ENCODE peak calls at places on chromosomes 16 and 17, in four cellular contexts. F is HCT116, K is mucosa of descending colon, O is heart right ventricle. T is an unnamed sample.

GRCh38 chr17:30173649-30174048 is 57.0 kb downstream of the NSRP1 start:
- ATAC-seq in K (no peak), O (no peak), F (no peak), T (no peak)

GRCh38 chr17:48240562-48241130 is 133.1 kb downstream of the SNX11 start:
- ATAC-seq in O (no peak), F (peak), K (no peak), T (no peak)

GRCh38 chr17:2875608-2876007 is 79.4 kb downstream of the RAP1GAP2 start:
- ATAC-seq in K (no peak), F (no peak), O (no peak), T (no peak)

GRCh38 chr16:72224260-72224768 is 52.4 kb upstream of the PMFBP1 start:
- ATAC-seq in K (peak), F (no peak), O (no peak), T (no peak)

GRCh38 chr17:28912281-28912937 is 9.5 kb upstream of the DHRS13 start:
- ATAC-seq in O (no peak), F (peak), K (peak), T (no peak)

GRCh38 chr16:3182608-3183444 is 5.2 kb upstream of the OR1F1 start:
- ATAC-seq in K (peak), F (peak), O (peak), T (no peak)

GRCh38 chr16:81527477-81528178 is 83.0 kb downstream of the CMIP start:
- ATAC-seq in F (no peak), K (no peak), O (no peak), T (no peak)

GRCh38 chr17:38507921-38508569 is 79.8 kb downstream of the ARHGAP23 start:
- ATAC-seq in F (no peak), O (no peak), K (no peak), T (no peak)

GRCh38 chr17:10775058-10775457 is 28.8 kb downstream of the TMEM238L start:
- ATAC-seq in O (no peak), K (peak), F (no peak), T (no peak)

GRCh38 chr17:66337268-66337667 is 34.9 kb downstream of the PRKCA start:
- ATAC-seq in O (no peak), K (no peak), F (no peak), T (no peak)

GRCh38 chr16:67760831-67761230 is 41.7 kb upstream of the GFOD2 start:
- ATAC-seq in K (peak), F (no peak), O (no peak), T (no peak)

GRCh38 chr17:17191346-17191792 is 14.8 kb downstream of the PLD6 start:
- ATAC-seq in F (peak), O (peak), K (peak), T (peak)

GRCh38 chr17:10046786-10047609 is 141.9 kb upstream of the RCVRN start:
- ATAC-seq in F (no peak), K (no peak), O (no peak), T (no peak)

GRCh38 chr16:4564661-4565267 is 8.6 kb downstream of the C16orf96 start:
- ATAC-seq in F (no peak), K (no peak), O (no peak), T (no peak)

GRCh38 chr17:36104601-36105000 is 974 bp downstream of the CCL4 start:
- ATAC-seq in F (no peak), O (no peak), K (peak), T (no peak)

GRCh38 chr17:29744121-29744520 is 121.4 kb upstream of the CORO6 start:
- ATAC-seq in F (no peak), O (peak), K (no peak), T (no peak)

GRCh38 chr17:50101346-50102163 is 6.4 kb downstream of the PDK2 start:
- ATAC-seq in O (peak), F (peak), K (peak), T (peak)

GRCh38 chr17:67434061-67434525 is 57.0 kb downstream of the PITPNC1 start:
- ATAC-seq in F (no peak), K (peak), O (peak), T (peak)

GRCh38 chr17:31093866-31094599 is 744 bp upstream of the NF1 start:
- ATAC-seq in F (no peak), O (no peak), K (peak), T (no peak)

GRCh38 chr17:28712037-28712704 is 483 bp upstream of the PROCA1 start:
- ATAC-seq in O (peak), K (peak), F (no peak), T (no peak)

GRCh38 chr16:71626018-71626857 is at the start of gene MARVELD3:
- ATAC-seq in O (peak), K (peak), F (peak), T (no peak)

GRCh38 chr17:31908386-31908785 is 6.9 kb upstream of the UTP6 start:
- ATAC-seq in K (no peak), F (no peak), O (no peak), T (no peak)

GRCh38 chr17:1040216-1040600 is 43.3 kb downstream of the TIMM22 start:
- ATAC-seq in F (no peak), K (no peak), O (peak), T (no peak)

GRCh38 chr17:40598021-40598927 is 33.0 kb upstream of the CCR7 start:
- ATAC-seq in F (no peak), O (no peak), K (peak), T (no peak)

GRCh38 chr17:39591958-39592954 is 15.5 kb downstream of the NEUROD2 start:
- ATAC-seq in F (peak), O (peak), K (peak), T (no peak)

GRCh38 chr16:30670072-30670824 is 12.0 kb downstream of the FBRS start:
- ATAC-seq in O (no peak), K (peak), F (peak), T (no peak)

GRCh38 chr17:13346081-13346533 is 255.6 kb downstream of the HS3ST3A1 start:
- ATAC-seq in F (peak), O (peak), K (peak), T (no peak)

GRCh38 chr17:5562661-5563360 is 21.5 kb downstream of the NLRP1 start:
- ATAC-seq in O (no peak), F (no peak), K (no peak), T (no peak)

GRCh38 chr17:60345233-60345632 is 46.7 kb downstream of the USP32 start:
- ATAC-seq in F (no peak), O (no peak), K (no peak), T (no peak)

GRCh38 chr16:22977294-22977697 is 163.3 kb downstream of the HS3ST2 start:
- ATAC-seq in K (no peak), O (no peak), F (peak), T (no peak)

GRCh38 chr16:73036074-73036826 is 11.7 kb downstream of the ZFHX3 start:
- ATAC-seq in O (no peak), F (peak), K (peak), T (no peak)

GRCh38 chr16:89319628-89319882 is 102.1 kb downstream of the ZNF778 start:
- ATAC-seq in K (no peak), O (no peak), F (no peak), T (no peak)

GRCh38 chr16:66752379-66752778 is 970 bp upstream of the DYNC1LI2 start:
- ATAC-seq in K (no peak), O (no peak), F (no peak), T (no peak)

GRCh38 chr16:53988136-53988535 is 284.2 kb downstream of the FTO start:
- ATAC-seq in K (peak), F (no peak), O (no peak), T (no peak)

GRCh38 chr17:9577402-9577709 is 914 bp downstream of the CFAP52 start:
- ATAC-seq in K (no peak), F (no peak), O (no peak), T (no peak)

GRCh38 chr16:15055141-15056053 is 477 bp downstream of the NTAN1 start:
- ATAC-seq in F (peak), O (peak), K (peak), T (peak)
- TF ChIP-seq CTCF in F (no peak), O (peak), K (no peak), T (no peak)

GRCh38 chr17:58082870-58083490 is at the start of gene DYNLL2:
- ATAC-seq in F (peak), O (peak), K (peak), T (peak)

GRCh38 chr17:58084317-58084981 is 1.2 kb downstream of the DYNLL2 start:
- ATAC-seq in O (peak), F (peak), K (peak), T (no peak)

GRCh38 chr17:58081641-58082340 is 1.4 kb upstream of the DYNLL2 start:
- ATAC-seq in K (no peak), F (no peak), O (no peak), T (no peak)

GRCh38 chr17:58083491-58084316 is 485 bp downstream of the DYNLL2 start:
- ATAC-seq in O (peak), K (peak), F (peak), T (peak)

GRCh38 chr17:58082341-58082869 is 814 bp upstream of the DYNLL2 start:
- ATAC-seq in F (no peak), K (no peak), O (no peak), T (no peak)
- H3K4me3 ChIP-seq in F (peak), K (no peak), O (peak), T (no peak)

GRCh38 chr16:1964046-1964505 is 550 bp downstream of the RPS2 start:
- ATAC-seq in O (peak), K (peak), F (peak), T (peak)
- TF ChIP-seq CTCF in O (no peak), K (no peak), F (peak), T (peak)

GRCh38 chr17:64126918-64127317 is 3.0 kb downstream of the ERN1 start:
- ATAC-seq in O (no peak), F (no peak), K (no peak), T (no peak)

GRCh38 chr17:64124609-64125008 is 5.3 kb downstream of the ERN1 start:
- ATAC-seq in F (no peak), K (no peak), O (no peak), T (no peak)

GRCh38 chr17:64123114-64123513 is 6.8 kb downstream of the ERN1 start:
- ATAC-seq in O (no peak), K (no peak), F (no peak), T (no peak)

GRCh38 chr17:64128787-64129514 is 993 bp downstream of the ERN1 start:
- ATAC-seq in O (no peak), F (peak), K (peak), T (no peak)

GRCh38 chr17:64125937-64126336 is 4.0 kb downstream of the ERN1 start:
- ATAC-seq in K (no peak), O (no peak), F (no peak), T (no peak)
- H3K4me3 ChIP-seq in K (no peak), O (no peak), F (no peak), T (no peak)

T was measured in gastroesophageal sphincter.